ENCODE peak calls at places on chromosome 4, in five cellular contexts. A, Z, Y, E and S are unnamed samples.

GRCh38 chr4:144357970-144358369 is 217.5 kb upstream of the GYPA start:
- DNase-seq in A (no peak), Z (no peak), Y (no peak), E (no peak), S (no peak)

GRCh38 chr4:179585761-179586160 is 2143.5 kb upstream of the AGA start:
- DNase-seq in A (no peak), Z (no peak), Y (no peak), E (no peak), S (no peak)

GRCh38 chr4:19213388-19213787 is 1038.3 kb upstream of the SLIT2 start:
- DNase-seq in A (no peak), Z (no peak), Y (peak), E (peak), S (peak)

GRCh38 chr4:42151568-42152506 is 618 bp downstream of the BEND4 start:
- DNase-seq in A (peak), Z (peak), Y (no peak), E (peak), S (no peak)

GRCh38 chr4:127870688-127871087 is 10.0 kb upstream of the PLK4 start:
- DNase-seq in A (no peak), Z (peak), Y (peak), E (peak), S (peak)

GRCh38 chr4:148196168-148196567 is 246.0 kb downstream of the NR3C2 start:
- DNase-seq in A (no peak), Z (no peak), Y (no peak), E (no peak), S (peak)

GRCh38 chr4:158170691-158171455 is 2.0 kb downstream of the GASK1B start:
- DNase-seq in A (peak), Z (peak), Y (peak), E (peak), S (peak)

GRCh38 chr4:80454040-80454439 is 118.5 kb downstream of the CFAP299 start:
- DNase-seq in A (no peak), Z (peak), Y (no peak), E (no peak), S (peak)

GRCh38 chr4:147707892-147708672 is 23.8 kb upstream of the ARHGAP10 start:
- DNase-seq in A (peak), Z (peak), Y (peak), E (peak), S (peak)

GRCh38 chr4:153439831-153440230 is 26.3 kb upstream of the TMEM131L start:
- DNase-seq in A (no peak), Z (no peak), Y (no peak), E (no peak), S (no peak)
- H3K9ac ChIP-seq in A (no peak), Z (no peak), Y (no peak), E (no peak), S (no peak)

GRCh38 chr4:153519677-153520076 is 53.5 kb downstream of the TMEM131L start:
- DNase-seq in A (no peak), Z (no peak), Y (no peak), E (no peak), S (no peak)
- H3K9ac ChIP-seq in A (no peak), Z (no peak), Y (no peak), E (no peak), S (no peak)

GRCh38 chr4:70533791-70534190 is 15.4 kb downstream of the AMTN start:
- DNase-seq in A (no peak), Z (no peak), Y (no peak), E (no peak), S (no peak)
- H3K9ac ChIP-seq in A (no peak), Z (no peak), Y (no peak), E (no peak), S (no peak)

DNA sequence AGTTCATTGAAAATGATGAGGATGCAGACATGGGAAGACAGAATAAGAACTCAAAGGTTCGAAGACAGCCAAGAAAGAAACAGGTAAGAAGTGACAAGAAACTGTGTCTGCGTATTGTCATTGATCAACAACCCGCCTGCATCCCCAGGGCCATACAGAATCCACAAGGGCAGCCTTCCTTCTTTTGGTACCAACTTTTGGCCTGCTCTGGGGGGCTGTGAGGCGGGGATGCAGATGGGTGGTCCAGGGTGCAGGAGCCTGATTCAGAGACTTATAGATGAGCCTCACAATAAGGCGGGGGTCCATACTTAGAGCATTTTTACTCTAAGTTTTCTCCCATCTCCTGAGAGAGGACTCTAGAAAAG is 9.0 kb downstream of the CC2D2A start:
- DNase-seq in A (no peak), Z (no peak), Y (no peak), E (no peak), S (no peak)
- H3K9ac ChIP-seq in A (no peak), Z (no peak), Y (peak), E (no peak), S (no peak)

DNA sequence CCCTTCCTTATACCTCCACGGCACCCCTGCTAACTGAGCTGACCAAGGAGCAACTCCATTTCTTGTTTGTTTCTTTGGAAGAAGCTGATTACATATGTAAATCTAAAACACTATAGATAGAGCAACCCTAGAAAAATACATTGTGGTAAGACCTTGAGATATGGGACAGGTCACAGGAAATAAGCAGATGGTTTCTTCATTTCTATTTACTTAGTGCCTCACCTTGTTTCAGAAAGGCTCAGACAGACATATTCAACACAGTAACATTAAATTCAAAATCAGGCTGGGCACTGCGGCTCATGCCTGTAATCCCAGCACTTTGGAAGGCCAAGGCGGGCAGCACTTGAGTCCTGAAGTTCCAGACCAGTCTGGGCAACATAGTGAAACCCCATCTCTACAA is 47.3 kb downstream of the IRF2 start:
- DNase-seq in A (no peak), Z (no peak), Y (no peak), E (no peak), S (no peak)
- H3K9ac ChIP-seq in A (no peak), Z (no peak), Y (no peak), E (no peak), S (no peak)

GRCh38 chr4:6892190-6892908 is 17.3 kb upstream of the TBC1D14 start:
- DNase-seq in A (peak), Z (no peak), Y (peak), E (no peak), S (peak)
- H3K9ac ChIP-seq in A (no peak), Z (no peak), Y (peak), E (no peak), S (no peak)

DNA sequence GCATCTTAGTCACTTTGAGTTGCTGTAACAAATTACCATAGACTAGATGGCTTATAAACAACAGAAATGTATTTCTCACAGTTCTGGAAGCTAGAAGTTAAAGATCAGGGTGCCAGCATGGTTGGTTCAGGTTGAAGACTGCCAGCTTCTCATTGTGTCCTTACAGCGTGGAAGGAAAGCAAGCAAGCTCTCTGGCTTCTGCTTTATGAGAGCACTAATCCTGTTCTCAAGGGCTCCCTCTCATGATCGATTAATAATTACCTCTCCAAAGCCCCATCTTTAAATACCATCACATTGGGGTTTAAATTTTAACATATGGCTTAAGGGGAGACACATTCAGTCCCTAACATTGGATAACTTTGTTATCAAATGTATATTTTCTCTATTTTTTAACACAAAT is 497.2 kb downstream of the RAPGEF2 start:
- DNase-seq in A (no peak), Z (peak), Y (no peak), E (no peak), S (no peak)
- H3K9ac ChIP-seq in A (no peak), Z (no peak), Y (no peak), E (no peak), S (no peak)

GRCh38 chr4:173527103-173527876 is 2.7 kb downstream of the HAND2 start:
- DNase-seq in A (peak), Z (no peak), Y (peak), E (no peak), S (no peak)
- H3K9ac ChIP-seq in A (no peak), Z (peak), Y (peak), E (no peak), S (no peak)

GRCh38 chr4:145829629-145830395 is 108.8 kb downstream of the ZNF827 start:
- DNase-seq in A (no peak), Z (no peak), Y (no peak), E (peak), S (no peak)
- H3K9ac ChIP-seq in A (no peak), Z (no peak), Y (no peak), E (no peak), S (no peak)

GRCh38 chr4:1683903-1684755 is at the start of gene FAM53A:
- DNase-seq in A (peak), Z (peak), Y (peak), E (peak), S (peak)

GRCh38 chr4:1683371-1683902 is 676 bp downstream of the FAM53A start:
- DNase-seq in A (no peak), Z (peak), Y (peak), E (peak), S (peak)

GRCh38 chr4:1686440-1687036 is 2.4 kb upstream of the FAM53A start:
- DNase-seq in A (peak), Z (no peak), Y (no peak), E (no peak), S (no peak)

GRCh38 chr4:1685604-1686150 is 1.6 kb upstream of the FAM53A start:
- DNase-seq in A (no peak), Z (no peak), Y (no peak), E (no peak), S (no peak)

DNA sequence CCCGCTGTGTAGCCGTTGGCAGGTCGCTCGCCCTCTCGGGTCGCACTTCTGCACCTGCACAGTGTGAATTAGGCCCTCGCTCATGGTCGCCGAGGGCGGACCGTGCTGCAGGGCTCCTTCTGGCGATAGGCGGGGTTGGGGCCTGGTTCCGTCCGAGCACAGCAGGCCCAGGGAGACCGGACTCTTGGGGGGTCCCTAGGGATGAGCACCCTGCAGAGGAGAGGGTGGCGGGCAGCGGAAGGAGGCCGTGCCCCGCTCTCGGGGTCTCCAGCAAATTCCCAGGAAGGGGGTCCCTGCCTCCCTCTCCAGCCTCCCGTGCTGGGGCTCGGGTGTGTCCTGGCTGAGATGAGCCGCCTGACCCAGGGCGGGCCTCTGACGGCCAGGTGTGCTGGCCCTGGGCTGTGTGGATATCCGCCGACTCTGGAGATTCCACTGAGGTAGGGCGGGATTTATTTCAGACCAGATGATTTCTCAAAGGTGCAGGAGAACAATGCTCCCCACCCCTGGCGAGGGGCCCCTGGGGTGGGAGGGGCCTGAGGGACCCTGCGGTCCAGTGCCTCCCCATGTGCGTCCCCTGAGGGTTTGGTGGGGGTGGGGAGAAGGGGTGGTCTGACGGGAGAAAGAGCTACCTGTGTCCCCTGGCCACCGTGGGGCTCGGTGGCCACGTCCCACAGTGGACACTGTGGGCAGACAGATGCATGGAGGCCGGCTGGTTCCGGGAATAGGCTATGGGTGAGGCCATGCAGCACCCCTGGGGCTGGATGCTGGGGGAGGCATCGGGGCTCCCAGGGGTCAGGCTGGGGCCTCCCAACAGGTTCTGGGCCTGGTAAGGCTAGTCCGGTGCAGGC is 867 bp upstream of the FAM53A start:
- DNase-seq in A (peak), Z (no peak), Y (no peak), E (no peak), S (no peak)
- H3K9ac ChIP-seq in A (no peak), Z (no peak), Y (peak), E (no peak), S (no peak)